ENCODE peak calls at places on chromosomes 6 and 20, in four cellular contexts. T is GM12878, X is K562, L is HepG2. Q is an unnamed sample. For H3K4me1, the result is how much of the 10 kb centered on the place peaks cover.

GRCh38 chr20:25083773-25084615 is 2.1 kb upstream of the VSX1 start:
- DNase-seq in T (no peak), X (no peak), L (no peak), Q (no peak)

GRCh38 chr20:1307171-1307570 is 21.8 kb downstream of the SDCBP2 start:
- DNase-seq in T (no peak), L (no peak), X (no peak), Q (no peak)

GRCh38 chr6:112296122-112296521 is 41.8 kb upstream of the LAMA4 start:
- DNase-seq in T (no peak), L (peak), X (peak), Q (peak)

GRCh38 chr20:58692579-58693225 is at the start of gene NPEPL1:
- DNase-seq in X (no peak), L (no peak), T (no peak), Q (peak)

GRCh38 chr6:34696189-34696738 is 303 bp downstream of the ILRUN start:
- DNase-seq in L (no peak), X (peak), T (no peak), Q (no peak)

GRCh38 chr20:57347393-57347792 is 3.7 kb upstream of the RAE1 start:
- DNase-seq in T (no peak), L (no peak), X (no peak), Q (no peak)

GRCh38 chr20:51462566-51463276 is 79.8 kb downstream of the NFATC2 start:
- DNase-seq in T (no peak), L (no peak), X (no peak), Q (no peak)

GRCh38 chr6:129936329-129937165 is 75.4 kb upstream of the TMEM244 start:
- DNase-seq in L (peak), X (peak), T (peak), Q (peak)

GRCh38 chr6:165920896-165921671 is 246.6 kb downstream of the TBXT start:
- DNase-seq in T (no peak), L (no peak), X (no peak), Q (peak)

GRCh38 chr6:143328885-143329284 is 121.6 kb downstream of the ADAT2 start:
- DNase-seq in X (no peak), T (no peak), L (no peak), Q (no peak)

GRCh38 chr6:37258716-37259115 is 772 bp upstream of the TMEM217 start:
- DNase-seq in L (no peak), T (no peak), X (no peak), Q (no peak)

GRCh38 chr6:110560239-110561015 is 84.0 kb upstream of the SLC22A16 start:
- DNase-seq in X (no peak), L (no peak), T (no peak), Q (no peak)

GRCh38 chr6:154252676-154253075 is 103.9 kb downstream of the IPCEF1 start:
- DNase-seq in L (no peak), X (no peak), T (no peak), Q (no peak)

GRCh38 chr6:107495196-107495643 is 5.3 kb downstream of the SOBP start:
- DNase-seq in L (no peak), T (no peak), X (no peak), Q (no peak)

GRCh38 chr6:146997062-146997461 is 207.2 kb upstream of the STXBP5 start:
- DNase-seq in X (no peak), L (no peak), T (no peak), Q (peak)

GRCh38 chr6:169589699-169590257 is 112.1 kb downstream of the WDR27 start:
- DNase-seq in T (no peak), X (no peak), L (no peak), Q (no peak)

GRCh38 chr6:25359191-25359861 is 80.2 kb downstream of the CARMIL1 start:
- DNase-seq in T (no peak), X (no peak), L (no peak), Q (no peak)

GRCh38 chr6:141269684-141270083 is 863.0 kb upstream of the GJE1 start:
- DNase-seq in L (no peak), T (no peak), X (no peak), Q (no peak)

GRCh38 chr6:41462980-41463930 is 82.9 kb upstream of the FOXP4 start:
- DNase-seq in L (peak), T (no peak), X (peak), Q (peak)

GRCh38 chr6:110567957-110568696 is 91.7 kb upstream of the SLC22A16 start:
- DNase-seq in X (no peak), L (no peak), T (no peak), Q (no peak)

GRCh38 chr6:13766201-13766634 is 48.1 kb downstream of the MCUR1 start:
- DNase-seq in T (no peak), L (no peak), X (no peak), Q (no peak)

GRCh38 chr6:146029573-146030184 is 817 bp downstream of the GRM1 start:
- DNase-seq in X (no peak), T (no peak), L (no peak), Q (no peak)

GRCh38 chr6:392441-393390 is 1.2 kb downstream of the IRF4 start:
- DNase-seq in X (no peak), L (no peak), T (no peak), Q (no peak)

GRCh38 chr6:159107451-159108260 is 61.5 kb upstream of the FNDC1 start:
- DNase-seq in X (no peak), L (no peak), T (no peak), Q (no peak)

GRCh38 chr20:59515013-59515905 is 89.1 kb upstream of the PHACTR3 start:
- DNase-seq in L (peak), T (no peak), X (peak), Q (peak)

GRCh38 chr6:85494551-85495337 is 44.9 kb downstream of the NT5E start:
- DNase-seq in T (no peak), L (no peak), X (no peak), Q (no peak)

GRCh38 chr20:48709744-48710143 is 118.1 kb downstream of the PREX1 start:
- DNase-seq in L (no peak), T (no peak), X (no peak), Q (no peak)

GRCh38 chr20:13333793-13334192 is 112.7 kb downstream of the ISM1 start:
- DNase-seq in T (no peak), X (no peak), L (no peak), Q (no peak)

GRCh38 chr6:151721141-151721540 is 86.3 kb upstream of the ESR1 start:
- DNase-seq in X (no peak), L (no peak), T (no peak), Q (no peak)

GRCh38 chr20:16054917-16055316 is 518.3 kb downstream of the KIF16B start:
- DNase-seq in X (no peak), L (no peak), T (no peak), Q (no peak)

GRCh38 chr6:52517502-52518278 is 59.2 kb downstream of the TRAM2 start:
- DNase-seq in X (peak), T (no peak), L (peak), Q (peak)

GRCh38 chr6:113644861-113645575 is 212.1 kb upstream of the MARCKS start:
- DNase-seq in X (no peak), L (peak), T (peak), Q (no peak)

GRCh38 chr6:140105857-140106256 is 731.4 kb upstream of the CITED2 start:
- DNase-seq in T (no peak), X (peak), L (peak), Q (peak)

GRCh38 chr20:5969348-5969935 is 19.0 kb downstream of the MCM8 start:
- DNase-seq in L (no peak), X (no peak), T (no peak), Q (no peak)

GRCh38 chr20:58312836-58313235 is 3.3 kb downstream of the RAB22A start:
- DNase-seq in L (no peak), X (no peak), T (no peak), Q (no peak)

GRCh38 chr6:39211183-39211582 is 18.1 kb downstream of the KCNK5 start:
- DNase-seq in T (no peak), L (no peak), X (no peak), Q (no peak)
- H3K4me1 ChIP-seq in T (under half), L (under half), X (under half), Q (half or more)

DNA sequence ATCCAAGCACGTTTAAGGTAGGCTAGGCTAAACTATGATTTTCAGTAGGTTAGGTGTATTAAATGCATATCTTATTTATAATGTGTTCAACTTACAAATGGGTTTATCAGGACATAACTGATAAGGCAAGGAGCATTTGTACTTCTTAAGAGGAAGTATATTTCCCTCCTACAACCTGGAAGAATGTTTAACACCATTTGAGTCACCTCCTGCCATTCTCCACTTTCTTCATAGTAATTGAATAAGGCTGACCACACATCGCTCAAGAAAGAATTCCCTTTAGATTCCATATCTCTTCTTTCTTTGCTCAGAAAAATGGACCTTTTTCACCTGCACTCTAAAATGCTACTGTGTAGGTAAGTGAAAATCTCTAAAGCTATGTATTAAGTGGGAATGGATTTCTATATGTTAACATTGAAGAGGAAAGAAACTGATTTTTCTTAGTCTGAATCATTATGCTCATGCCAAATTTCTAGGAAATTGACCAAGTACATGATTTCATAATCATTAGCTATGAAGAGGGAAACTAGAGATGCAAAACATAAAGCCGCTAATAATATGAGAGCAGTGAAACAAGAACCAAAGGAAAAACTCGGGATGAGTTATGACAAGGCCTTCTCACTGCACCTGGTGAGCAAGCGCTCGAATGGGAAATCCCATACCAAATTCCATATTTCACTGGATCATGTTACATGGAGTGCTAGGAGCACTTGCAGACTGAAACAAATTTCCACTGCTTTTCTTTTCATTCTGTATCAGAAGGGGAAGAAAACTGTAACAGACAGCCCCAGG is 210.4 kb downstream of the ALDH8A1 start:
- DNase-seq in L (no peak), T (no peak), X (no peak), Q (no peak)
- TF ChIP-seq ESRRA in L (no peak), T (no peak), X (no peak), Q (no peak)

DNA sequence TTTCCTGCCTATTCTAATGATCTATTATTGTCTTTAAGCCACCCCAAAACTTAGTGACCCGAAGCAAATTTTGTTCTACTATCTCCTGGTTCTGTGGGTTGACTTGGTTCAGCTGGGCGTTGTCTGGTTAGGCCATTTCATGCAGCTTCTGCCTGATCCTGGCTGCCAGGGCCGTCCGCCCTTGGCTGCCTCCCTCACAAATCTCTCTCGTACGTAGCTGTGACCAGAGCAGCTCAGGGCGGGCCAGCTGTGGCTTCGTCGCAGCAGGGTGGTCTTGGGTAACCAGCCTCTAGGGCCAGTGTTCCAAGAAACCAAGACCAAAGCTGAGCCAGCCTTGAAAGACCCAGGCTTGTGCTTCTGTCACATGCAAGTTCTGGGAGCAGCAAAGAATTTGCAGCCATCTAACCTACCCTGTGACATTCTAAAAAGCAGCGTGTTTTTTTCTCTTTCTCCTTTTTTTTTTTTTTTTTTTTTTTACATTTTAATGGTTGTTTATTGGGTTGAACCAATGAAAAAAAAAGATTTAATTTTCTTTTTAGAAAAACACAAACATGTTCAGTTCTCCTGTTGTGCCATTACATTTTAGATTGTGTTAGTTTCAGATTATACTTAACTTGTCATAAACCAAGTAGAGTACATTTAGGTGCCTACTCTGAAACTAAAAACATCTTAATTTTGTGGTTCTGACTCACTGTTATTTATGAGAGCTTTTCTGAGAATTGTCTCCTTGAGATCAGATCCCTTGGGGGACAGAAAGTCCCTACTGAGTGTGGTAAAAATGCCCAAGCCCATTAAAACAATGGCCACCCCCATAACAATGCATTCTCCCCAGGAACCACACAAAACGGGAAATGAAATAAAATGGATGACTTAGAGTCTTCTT is 83.9 kb downstream of the ZDHHC14 start:
- DNase-seq in T (peak), X (peak), L (no peak), Q (no peak)
- H3K4me1 ChIP-seq in T (under half), X (half or more), L (under half), Q (under half)

GRCh38 chr20:47382746-47383145 is 26.2 kb upstream of the ZMYND8 start:
- DNase-seq in X (no peak), L (no peak), T (no peak), Q (no peak)

GRCh38 chr20:47379433-47380150 is 23.1 kb upstream of the ZMYND8 start:
- DNase-seq in T (no peak), X (peak), L (no peak), Q (peak)

GRCh38 chr20:47377122-47377722 is 20.7 kb upstream of the ZMYND8 start:
- DNase-seq in L (no peak), X (no peak), T (no peak), Q (peak)

DNA sequence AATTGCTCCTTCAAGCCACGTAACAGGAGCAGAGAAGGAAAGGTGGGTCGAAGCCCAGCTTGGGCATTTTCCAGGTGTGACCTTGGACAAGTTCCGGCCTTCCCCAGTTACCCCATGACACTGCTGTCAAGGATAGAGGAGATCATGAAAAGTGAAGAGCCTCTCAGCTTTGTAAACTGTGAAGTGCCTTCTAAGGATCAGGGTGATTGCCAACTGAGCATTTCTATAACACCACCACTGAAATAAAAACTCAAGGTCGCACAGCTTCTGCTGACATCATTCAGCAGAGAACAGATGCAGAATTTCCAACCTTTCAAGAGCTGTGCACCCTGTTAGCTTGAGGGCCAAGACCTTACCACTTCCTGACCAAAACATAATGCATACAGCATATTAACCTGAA is 24.0 kb upstream of the ZMYND8 start:
- DNase-seq in X (no peak), T (no peak), L (no peak), Q (no peak)
- TF ChIP-seq ESRRA in X (no peak), T (no peak), L (no peak), Q (no peak)

DNA sequence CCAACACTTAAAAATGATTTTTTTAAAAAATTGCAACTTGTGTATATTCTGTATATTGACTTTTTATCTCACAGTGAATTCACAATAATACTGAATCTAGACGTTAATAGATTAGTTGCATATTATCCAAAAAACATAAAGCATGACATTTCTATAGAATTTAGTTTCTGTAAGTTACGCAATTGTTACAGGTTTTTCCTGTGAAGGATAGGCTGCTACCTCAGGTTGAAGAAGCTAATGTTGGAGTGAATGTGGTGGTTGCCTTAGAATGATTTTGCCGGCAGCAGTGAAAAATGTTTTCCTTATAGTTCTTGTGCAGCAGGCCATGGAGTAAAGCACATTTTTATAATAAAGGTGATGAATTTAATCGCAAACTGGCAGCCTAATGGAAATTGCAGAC is 20.5 kb downstream of the QKI start:
- DNase-seq in T (no peak), X (no peak), L (no peak), Q (no peak)
- H3K4me1 ChIP-seq in T (under half), X (under half), L (under half), Q (under half)

GRCh38 chr6:55916188-55916587 is 40.8 kb upstream of the BMP5 start:
- DNase-seq in L (no peak), X (no peak), T (no peak), Q (no peak)
- TF ChIP-seq ESRRA in L (no peak), X (no peak), T (no peak), Q (no peak)

GRCh38 chr20:37295595-37295994 is 6.1 kb downstream of the MANBAL start:
- DNase-seq in T (no peak), X (no peak), L (no peak), Q (peak)
- H3K4me1 ChIP-seq in T (half or more), X (under half), L (under half), Q (half or more)

Q was measured in A549.